ENCODE peak calls at places on chromosome 3, in seven cellular contexts. P is heart right ventricle; W is osteocyte; L is activated CD8-positive, alpha-beta T cell treated with anti-CD3 and anti-CD28 coated beads for 36 hours; Q is fibroblast of lung; K is bronchial epithelial cell; M is BE2C. C is an unnamed sample.

GRCh38 chr3:46386206-46386605 is 15.5 kb downstream of the CCR5 start:
- DNase-seq in P (no peak), W (no peak), L (peak), Q (no peak), K (peak), M (no peak), C (no peak)

GRCh38 chr3:48855681-48856447 is 8.2 kb upstream of the PRKAR2A start:
- DNase-seq in P (no peak), W (no peak), L (no peak), Q (no peak), K (no peak), M (no peak), C (no peak)

GRCh38 chr3:72844436-72844999 is 3.7 kb downstream of the SHQ1 start:
- DNase-seq in P (no peak), W (no peak), L (peak), Q (peak), K (no peak), M (no peak), C (no peak)

GRCh38 chr3:49967307-49967706 is 27.4 kb downstream of the RBM6 start:
- DNase-seq in P (no peak), W (no peak), L (no peak), Q (peak), K (no peak), M (no peak), C (no peak)

GRCh38 chr3:36923981-36924747 is 20.7 kb downstream of the TRANK1 start:
- DNase-seq in P (no peak), W (no peak), L (no peak), Q (no peak), K (no peak), M (no peak), C (no peak)

GRCh38 chr3:50714953-50715352 is 40.2 kb downstream of the DOCK3 start:
- DNase-seq in P (no peak), W (no peak), L (no peak), Q (no peak), K (peak), M (peak), C (no peak)

GRCh38 chr3:127034195-127034989 is 51.5 kb downstream of the PLXNA1 start:
- DNase-seq in P (no peak), W (no peak), L (no peak), Q (no peak), K (no peak), M (peak), C (peak)

GRCh38 chr3:54792584-54792983 is 135.3 kb downstream of the LRTM1 start:
- DNase-seq in P (no peak), W (no peak), L (no peak), Q (no peak), K (no peak), M (no peak), C (no peak)

GRCh38 chr3:54999801-55000200 is 71.9 kb upstream of the LRTM1 start:
- DNase-seq in P (no peak), W (no peak), L (no peak), Q (no peak), K (no peak), M (peak), C (no peak)

GRCh38 chr3:14899993-14900618 is 47.3 kb upstream of the NR2C2 start:
- DNase-seq in P (no peak), W (no peak), L (no peak), Q (no peak), K (no peak), M (peak), C (no peak)

GRCh38 chr3:54527953-54528352 is 399.9 kb downstream of the LRTM1 start:
- DNase-seq in P (no peak), W (peak), L (no peak), Q (peak), K (no peak), M (no peak), C (no peak)

GRCh38 chr3:168123211-168124173 is 27.8 kb upstream of the GOLIM4 start:
- DNase-seq in P (no peak), W (no peak), L (no peak), Q (peak), K (no peak), M (no peak), C (no peak)

GRCh38 chr3:97917813-97918536 is 54.3 kb downstream of the RIOX2 start:
- DNase-seq in P (no peak), W (no peak), L (no peak), Q (peak), K (peak), M (no peak), C (no peak)

GRCh38 chr3:49012441-49013017 is 5.3 kb downstream of the WDR6 start:
- DNase-seq in P (no peak), W (no peak), L (no peak), Q (no peak), K (no peak), M (no peak), C (no peak)

GRCh38 chr3:122312826-122313225 is 12.2 kb upstream of the CSTA start:
- DNase-seq in P (no peak), W (no peak), L (no peak), Q (no peak), K (no peak), M (no peak), C (no peak)

GRCh38 chr3:50304601-50305000 is 1.2 kb upstream of the HYAL1 start:
- DNase-seq in P (no peak), W (no peak), L (no peak), Q (no peak), K (peak), M (no peak), C (no peak)

GRCh38 chr3:8987673-8988655 is 24.7 kb upstream of the RAD18 start:
- DNase-seq in P (peak), W (no peak), L (peak), Q (peak), K (peak), M (peak), C (peak)

GRCh38 chr3:189907803-189908202 is 212.9 kb downstream of the P3H2 start:
- DNase-seq in P (no peak), W (no peak), L (no peak), Q (no peak), K (no peak), M (no peak), C (no peak)

GRCh38 chr3:73765878-73766564 is 141.3 kb upstream of the PDZRN3 start:
- DNase-seq in P (peak), W (no peak), L (no peak), Q (peak), K (no peak), M (no peak), C (no peak)

DNA sequence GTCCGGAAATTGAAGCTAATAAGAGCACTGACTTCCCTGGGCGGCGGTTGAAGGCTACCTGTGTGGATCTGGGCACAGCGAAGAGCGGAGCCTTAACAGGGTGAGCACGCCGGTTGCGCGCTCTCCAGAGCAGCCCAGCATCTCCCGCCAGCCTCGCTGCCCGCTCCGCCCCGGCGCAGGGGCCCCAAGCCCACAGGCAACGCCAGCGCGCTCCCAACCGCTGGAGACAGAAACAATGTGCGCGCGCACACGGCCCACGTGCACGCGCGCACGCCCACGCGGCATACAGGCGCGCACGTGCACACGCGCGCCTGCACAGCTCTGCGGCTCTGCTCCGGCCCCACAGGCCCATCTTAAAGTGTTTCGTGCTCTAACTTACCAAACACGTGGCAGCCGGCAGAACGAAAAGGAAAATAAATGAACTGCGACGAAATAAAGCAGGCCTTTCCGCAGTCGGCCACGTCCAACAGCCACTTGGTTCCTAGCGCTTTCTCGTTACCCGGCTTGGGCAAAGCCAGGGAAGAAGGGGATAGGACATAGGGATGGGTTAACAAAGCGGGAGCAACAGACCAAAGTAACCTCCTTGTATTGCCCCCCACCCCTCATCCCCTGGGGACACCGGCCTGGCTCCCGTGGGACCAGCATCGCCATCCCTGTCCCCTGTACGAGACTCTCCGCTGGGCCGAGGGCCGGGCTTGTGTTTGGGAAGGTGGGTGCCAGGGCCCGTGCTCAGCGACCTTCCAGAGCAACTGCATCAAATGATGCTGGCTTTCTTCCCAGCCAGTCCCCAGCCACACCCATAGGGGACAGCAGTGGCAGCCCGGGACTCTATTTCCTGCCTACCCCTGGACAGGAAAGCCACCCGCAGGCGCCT is 203.7 kb downstream of the ABHD5 start:
- DNase-seq in P (peak), W (no peak), L (peak), Q (peak), K (peak), M (peak), C (peak)
- TF ChIP-seq CTCF in P (no peak), W (no peak), L (no peak), Q (no peak), K (no peak), M (peak), C (peak)

GRCh38 chr3:141077631-141078030 is 26.5 kb downstream of the SPSB4 start:
- DNase-seq in P (no peak), W (no peak), L (no peak), Q (no peak), K (no peak), M (no peak), C (no peak)

GRCh38 chr3:141078200-141078599 is 27.1 kb downstream of the SPSB4 start:
- DNase-seq in P (no peak), W (no peak), L (no peak), Q (no peak), K (no peak), M (no peak), C (no peak)

GRCh38 chr3:141074529-141074928 is 23.4 kb downstream of the SPSB4 start:
- DNase-seq in P (no peak), W (no peak), L (no peak), Q (no peak), K (no peak), M (peak), C (no peak)

GRCh38 chr3:141076821-141077571 is 25.8 kb downstream of the SPSB4 start:
- DNase-seq in P (peak), W (no peak), L (peak), Q (peak), K (no peak), M (peak), C (no peak)

GRCh38 chr3:141076026-141076797 is 25.1 kb downstream of the SPSB4 start:
- DNase-seq in P (no peak), W (no peak), L (no peak), Q (no peak), K (no peak), M (no peak), C (no peak)
- TF ChIP-seq CTCF in P (no peak), W (no peak), L (no peak), Q (no peak), K (no peak), M (no peak), C (no peak)

GRCh38 chr3:37963635-37964034 is 27.0 kb upstream of the VILL start:
- DNase-seq in P (no peak), W (no peak), L (no peak), Q (no peak), K (no peak), M (no peak), C (no peak)
- TF ChIP-seq CTCF in P (no peak), W (no peak), L (no peak), Q (no peak), K (no peak), M (no peak), C (no peak)

GRCh38 chr3:139564290-139564861 is 24.8 kb upstream of the RBP1 start:
- DNase-seq in P (no peak), W (no peak), L (no peak), Q (peak), K (peak), M (peak), C (peak)
- TF ChIP-seq CTCF in P (peak), W (peak), L (no peak), Q (peak), K (peak), M (peak), C (peak)

GRCh38 chr3:133868166-133868565 is 27.5 kb downstream of the RAB6B start:
- DNase-seq in P (no peak), W (no peak), L (no peak), Q (no peak), K (no peak), M (no peak), C (no peak)

GRCh38 chr3:133864616-133865015 is 31.1 kb downstream of the RAB6B start:
- DNase-seq in P (no peak), W (no peak), L (no peak), Q (no peak), K (no peak), M (no peak), C (no peak)

GRCh38 chr3:133866141-133866540 is 29.5 kb downstream of the RAB6B start:
- DNase-seq in P (no peak), W (no peak), L (no peak), Q (no peak), K (no peak), M (no peak), C (no peak)

GRCh38 chr3:133863865-133864264 is 31.8 kb downstream of the RAB6B start:
- DNase-seq in P (no peak), W (no peak), L (no peak), Q (no peak), K (no peak), M (no peak), C (no peak)

GRCh38 chr3:133865136-133865855 is 30.4 kb downstream of the RAB6B start:
- DNase-seq in P (no peak), W (no peak), L (no peak), Q (no peak), K (no peak), M (no peak), C (no peak)
- TF ChIP-seq CTCF in P (no peak), W (no peak), L (no peak), Q (no peak), K (no peak), M (no peak), C (no peak)

GRCh38 chr3:197519801-197520211 is 36.0 kb downstream of the BDH1 start:
- DNase-seq in P (no peak), W (no peak), L (no peak), Q (no peak), K (no peak), M (peak), C (peak)
- TF ChIP-seq CTCF in P (no peak), W (no peak), L (no peak), Q (no peak), K (no peak), M (no peak), C (no peak)

DNA sequence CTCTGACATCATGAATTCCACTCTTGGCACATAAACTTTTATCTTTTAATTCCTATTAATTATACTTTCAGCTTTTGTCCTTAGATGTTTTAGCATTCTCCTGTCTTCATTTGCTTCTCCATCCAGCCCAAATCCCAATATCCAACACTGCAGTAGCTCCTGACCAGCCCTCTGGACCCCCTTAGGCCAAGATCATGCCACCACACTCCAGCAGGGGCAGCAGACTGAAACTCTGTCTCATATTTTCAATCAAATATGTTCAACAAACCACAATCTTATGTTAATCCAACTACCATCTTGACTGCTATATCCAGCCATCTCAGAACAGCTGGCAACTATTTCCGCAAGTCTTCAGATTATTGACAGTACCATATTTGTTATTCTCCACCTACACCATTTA is 315.8 kb upstream of the ROBO2 start:
- DNase-seq in P (no peak), W (no peak), L (no peak), Q (no peak), K (no peak), M (peak), C (no peak)
- TF ChIP-seq CTCF in P (no peak), W (peak), L (no peak), Q (no peak), K (no peak), M (peak), C (peak)

GRCh38 chr3:45090855-45091254 is 55.3 kb downstream of the CDCP1 start:
- DNase-seq in P (no peak), W (no peak), L (no peak), Q (no peak), K (no peak), M (no peak), C (no peak)

GRCh38 chr3:45088959-45089358 is 57.2 kb downstream of the CDCP1 start:
- DNase-seq in P (no peak), W (no peak), L (no peak), Q (no peak), K (no peak), M (no peak), C (no peak)

GRCh38 chr3:45088543-45088942 is 57.6 kb downstream of the CDCP1 start:
- DNase-seq in P (no peak), W (no peak), L (no peak), Q (no peak), K (peak), M (no peak), C (no peak)

GRCh38 chr3:45095916-45096526 is 50.2 kb downstream of the CDCP1 start:
- DNase-seq in P (no peak), W (no peak), L (no peak), Q (peak), K (no peak), M (peak), C (no peak)

GRCh38 chr3:45092132-45093031 is 53.8 kb downstream of the CDCP1 start:
- DNase-seq in P (no peak), W (no peak), L (no peak), Q (no peak), K (peak), M (no peak), C (no peak)
- TF ChIP-seq CTCF in P (no peak), W (no peak), L (no peak), Q (no peak), K (no peak), M (no peak), C (no peak)

GRCh38 chr3:58249358-58250092 is 11.9 kb downstream of the ABHD6 start:
- DNase-seq in P (no peak), W (no peak), L (no peak), Q (peak), K (no peak), M (no peak), C (no peak)
- TF ChIP-seq CTCF in P (peak), W (no peak), L (no peak), Q (peak), K (no peak), M (peak), C (no peak)